ENCODE peak calls at places on chromosomes 3 and 15, in six cellular contexts. One of them, this sample, is unnamed.
A peak's percentile ranks its signal among the peaks of the same experiment; 100 is the strongest.

GRCh38 chr15:66099950-66100671 is 153.4 kb downstream of the MEGF11 start:
- DNase-seq in A549: no peak
- DNase-seq in activated effector memory CD4-positive, alpha-beta T cell treated with anti-CD3 and anti-CD28 coated beads, Interleukin-2, amount 50 U/mL, for 16 hours: no peak
- DNase-seq in GM23338: no peak
- DNase-seq in HTR-8/SVneo: no peak
- DNase-seq in astrocyte: no peak
- DNase-seq in this sample: no peak

GRCh38 chr15:31230630-31231485 is 95.8 kb upstream of the KLF13 start:
- DNase-seq in astrocyte: no peak
- DNase-seq in A549: no peak
- DNase-seq in HTR-8/SVneo: no peak
- DNase-seq in GM23338: no peak
- DNase-seq in activated effector memory CD4-positive, alpha-beta T cell treated with anti-CD3 and anti-CD28 coated beads, Interleukin-2, amount 50 U/mL, for 16 hours: no peak
- DNase-seq in this sample: no peak

GRCh38 chr15:67480741-67481140 is 40.2 kb upstream of the C15orf61 start:
- DNase-seq in activated effector memory CD4-positive, alpha-beta T cell treated with anti-CD3 and anti-CD28 coated beads, Interleukin-2, amount 50 U/mL, for 16 hours: no peak
- DNase-seq in astrocyte: no peak
- DNase-seq in A549: no peak
- DNase-seq in HTR-8/SVneo: no peak
- DNase-seq in GM23338: no peak
- DNase-seq in this sample: no peak

GRCh38 chr15:60546764-60547163 is 67.8 kb upstream of the ICE2 start:
- DNase-seq in A549: no peak
- DNase-seq in HTR-8/SVneo: no peak
- DNase-seq in GM23338: no peak
- DNase-seq in activated effector memory CD4-positive, alpha-beta T cell treated with anti-CD3 and anti-CD28 coated beads, Interleukin-2, amount 50 U/mL, for 16 hours: peak; percentile 74
- DNase-seq in astrocyte: no peak
- DNase-seq in this sample: no peak

GRCh38 chr3:86175051-86175536 is 815.9 kb downstream of the VGLL3 start:
- DNase-seq in A549: no peak
- DNase-seq in HTR-8/SVneo: no peak
- DNase-seq in activated effector memory CD4-positive, alpha-beta T cell treated with anti-CD3 and anti-CD28 coated beads, Interleukin-2, amount 50 U/mL, for 16 hours: no peak
- DNase-seq in GM23338: peak; percentile 52
- DNase-seq in astrocyte: peak; percentile 27
- DNase-seq in this sample: no peak

GRCh38 chr3:10816019-10816862 is at the start of gene SLC6A11:
- DNase-seq in HTR-8/SVneo: no peak
- DNase-seq in A549: no peak
- DNase-seq in astrocyte: no peak
- DNase-seq in GM23338: peak; percentile 70
- DNase-seq in activated effector memory CD4-positive, alpha-beta T cell treated with anti-CD3 and anti-CD28 coated beads, Interleukin-2, amount 50 U/mL, for 16 hours: no peak
- DNase-seq in this sample: no peak

GRCh38 chr15:56250626-56251025 is 6.9 kb upstream of the RFX7 start:
- DNase-seq in A549: no peak
- DNase-seq in HTR-8/SVneo: no peak
- DNase-seq in GM23338: no peak
- DNase-seq in astrocyte: no peak
- DNase-seq in activated effector memory CD4-positive, alpha-beta T cell treated with anti-CD3 and anti-CD28 coated beads, Interleukin-2, amount 50 U/mL, for 16 hours: no peak
- DNase-seq in this sample: no peak

GRCh38 chr3:117019082-117019713 is 309.6 kb downstream of the TUSC7 start:
- DNase-seq in activated effector memory CD4-positive, alpha-beta T cell treated with anti-CD3 and anti-CD28 coated beads, Interleukin-2, amount 50 U/mL, for 16 hours: no peak
- DNase-seq in A549: peak; percentile 14
- DNase-seq in astrocyte: peak; percentile 37
- DNase-seq in HTR-8/SVneo: peak; percentile 1
- DNase-seq in GM23338: peak; percentile 91
- DNase-seq in this sample: peak; percentile 45

GRCh38 chr3:13021934-13022265 is 51.3 kb downstream of the IQSEC1 start:
- DNase-seq in HTR-8/SVneo: no peak
- DNase-seq in activated effector memory CD4-positive, alpha-beta T cell treated with anti-CD3 and anti-CD28 coated beads, Interleukin-2, amount 50 U/mL, for 16 hours: no peak
- DNase-seq in astrocyte: no peak
- DNase-seq in GM23338: no peak
- DNase-seq in A549: no peak
- DNase-seq in this sample: no peak

GRCh38 chr3:185153170-185153733 is 392 bp upstream of the C3orf70 start:
- DNase-seq in A549: no peak
- DNase-seq in activated effector memory CD4-positive, alpha-beta T cell treated with anti-CD3 and anti-CD28 coated beads, Interleukin-2, amount 50 U/mL, for 16 hours: no peak
- DNase-seq in HTR-8/SVneo: no peak
- DNase-seq in astrocyte: no peak
- DNase-seq in GM23338: peak; percentile 80
- DNase-seq in this sample: no peak

GRCh38 chr15:61974759-61975158 is 85.5 kb downstream of the VPS13C start:
- DNase-seq in GM23338: no peak
- DNase-seq in astrocyte: no peak
- DNase-seq in HTR-8/SVneo: no peak
- DNase-seq in activated effector memory CD4-positive, alpha-beta T cell treated with anti-CD3 and anti-CD28 coated beads, Interleukin-2, amount 50 U/mL, for 16 hours: no peak
- DNase-seq in A549: no peak
- DNase-seq in this sample: peak; percentile 7

GRCh38 chr3:155443821-155444220 is 150.3 kb upstream of the STRIT1 start:
- DNase-seq in GM23338: no peak
- DNase-seq in astrocyte: no peak
- DNase-seq in HTR-8/SVneo: no peak
- DNase-seq in A549: no peak
- DNase-seq in activated effector memory CD4-positive, alpha-beta T cell treated with anti-CD3 and anti-CD28 coated beads, Interleukin-2, amount 50 U/mL, for 16 hours: no peak
- DNase-seq in this sample: no peak

GRCh38 chr15:62883938-62884479 is 158.5 kb upstream of the TPM1 start:
- DNase-seq in A549: no peak
- DNase-seq in activated effector memory CD4-positive, alpha-beta T cell treated with anti-CD3 and anti-CD28 coated beads, Interleukin-2, amount 50 U/mL, for 16 hours: no peak
- DNase-seq in astrocyte: peak; percentile 61
- DNase-seq in HTR-8/SVneo: no peak
- DNase-seq in GM23338: no peak
- DNase-seq in this sample: no peak

GRCh38 chr3:90015688-90016356 is 908.4 kb downstream of the EPHA3 start:
- DNase-seq in HTR-8/SVneo: peak; percentile 3
- DNase-seq in A549: no peak
- DNase-seq in astrocyte: peak; percentile 49
- DNase-seq in GM23338: no peak
- DNase-seq in activated effector memory CD4-positive, alpha-beta T cell treated with anti-CD3 and anti-CD28 coated beads, Interleukin-2, amount 50 U/mL, for 16 hours: no peak
- DNase-seq in this sample: no peak

GRCh38 chr3:172076212-172076611 is 36.8 kb downstream of the FNDC3B start:
- DNase-seq in A549: no peak
- DNase-seq in GM23338: no peak
- DNase-seq in HTR-8/SVneo: no peak
- DNase-seq in astrocyte: no peak
- DNase-seq in activated effector memory CD4-positive, alpha-beta T cell treated with anti-CD3 and anti-CD28 coated beads, Interleukin-2, amount 50 U/mL, for 16 hours: no peak
- DNase-seq in this sample: no peak

GRCh38 chr15:35437157-35437556 is 108.8 kb downstream of the DPH6 start:
- DNase-seq in HTR-8/SVneo: peak; percentile 5
- DNase-seq in astrocyte: no peak
- DNase-seq in A549: no peak
- DNase-seq in activated effector memory CD4-positive, alpha-beta T cell treated with anti-CD3 and anti-CD28 coated beads, Interleukin-2, amount 50 U/mL, for 16 hours: no peak
- DNase-seq in GM23338: peak; percentile 54
- DNase-seq in this sample: peak; percentile 41

GRCh38 chr3:149087208-149087607 is 875 bp upstream of the HLTF start:
- DNase-seq in astrocyte: no peak
- DNase-seq in HTR-8/SVneo: no peak
- DNase-seq in A549: no peak
- DNase-seq in activated effector memory CD4-positive, alpha-beta T cell treated with anti-CD3 and anti-CD28 coated beads, Interleukin-2, amount 50 U/mL, for 16 hours: no peak
- DNase-seq in GM23338: peak; percentile 15
- DNase-seq in this sample: no peak

GRCh38 chr3:55955891-55956477 is 468.9 kb upstream of the WNT5A start:
- DNase-seq in GM23338: no peak
- DNase-seq in HTR-8/SVneo: no peak
- DNase-seq in A549: no peak
- DNase-seq in activated effector memory CD4-positive, alpha-beta T cell treated with anti-CD3 and anti-CD28 coated beads, Interleukin-2, amount 50 U/mL, for 16 hours: no peak
- DNase-seq in astrocyte: no peak
- DNase-seq in this sample: no peak

GRCh38 chr3:185763347-185764010 is 61.4 kb downstream of the IGF2BP2 start:
- DNase-seq in astrocyte: no peak
- DNase-seq in activated effector memory CD4-positive, alpha-beta T cell treated with anti-CD3 and anti-CD28 coated beads, Interleukin-2, amount 50 U/mL, for 16 hours: no peak
- DNase-seq in GM23338: no peak
- DNase-seq in A549: no peak
- DNase-seq in HTR-8/SVneo: no peak
- DNase-seq in this sample: peak; percentile 59

GRCh38 chr15:75095594-75095993 is 72.2 kb downstream of the PPCDC start:
- DNase-seq in A549: no peak
- DNase-seq in GM23338: no peak
- DNase-seq in HTR-8/SVneo: no peak
- DNase-seq in astrocyte: no peak
- DNase-seq in activated effector memory CD4-positive, alpha-beta T cell treated with anti-CD3 and anti-CD28 coated beads, Interleukin-2, amount 50 U/mL, for 16 hours: no peak
- DNase-seq in this sample: no peak

GRCh38 chr3:146747928-146748327 is 142.8 kb upstream of the PLSCR5 start:
- DNase-seq in GM23338: peak; percentile 21
- DNase-seq in astrocyte: peak; percentile 16
- DNase-seq in A549: no peak
- DNase-seq in HTR-8/SVneo: peak; percentile 3
- DNase-seq in activated effector memory CD4-positive, alpha-beta T cell treated with anti-CD3 and anti-CD28 coated beads, Interleukin-2, amount 50 U/mL, for 16 hours: no peak
- DNase-seq in this sample: peak; percentile 47

GRCh38 chr3:17749281-17749680 is 6.8 kb upstream of the TBC1D5 start:
- DNase-seq in activated effector memory CD4-positive, alpha-beta T cell treated with anti-CD3 and anti-CD28 coated beads, Interleukin-2, amount 50 U/mL, for 16 hours: no peak
- DNase-seq in astrocyte: no peak
- DNase-seq in A549: no peak
- DNase-seq in HTR-8/SVneo: no peak
- DNase-seq in GM23338: no peak
- DNase-seq in this sample: no peak

GRCh38 chr3:120741837-120742197 is 499 bp downstream of the RABL3 start:
- DNase-seq in HTR-8/SVneo: no peak
- DNase-seq in A549: no peak
- DNase-seq in astrocyte: no peak
- DNase-seq in GM23338: no peak
- DNase-seq in activated effector memory CD4-positive, alpha-beta T cell treated with anti-CD3 and anti-CD28 coated beads, Interleukin-2, amount 50 U/mL, for 16 hours: no peak
- DNase-seq in this sample: no peak

GRCh38 chr15:62903437-62903836 is 139.1 kb upstream of the TPM1 start:
- DNase-seq in A549: no peak
- DNase-seq in HTR-8/SVneo: no peak
- DNase-seq in astrocyte: no peak
- DNase-seq in activated effector memory CD4-positive, alpha-beta T cell treated with anti-CD3 and anti-CD28 coated beads, Interleukin-2, amount 50 U/mL, for 16 hours: no peak
- DNase-seq in GM23338: no peak
- DNase-seq in this sample: no peak

GRCh38 chr15:52139599-52140462 is 27.3 kb upstream of the BCL2L10 start:
- DNase-seq in GM23338: peak; percentile 95
- DNase-seq in activated effector memory CD4-positive, alpha-beta T cell treated with anti-CD3 and anti-CD28 coated beads, Interleukin-2, amount 50 U/mL, for 16 hours: peak; percentile 88
- DNase-seq in A549: peak; percentile 92
- DNase-seq in HTR-8/SVneo: peak; percentile 69
- DNase-seq in astrocyte: peak; percentile 32
- DNase-seq in this sample: peak; percentile 80

GRCh38 chr3:62493116-62493801 is 119.9 kb upstream of the FEZF2 start:
- DNase-seq in astrocyte: no peak
- DNase-seq in HTR-8/SVneo: no peak
- DNase-seq in activated effector memory CD4-positive, alpha-beta T cell treated with anti-CD3 and anti-CD28 coated beads, Interleukin-2, amount 50 U/mL, for 16 hours: no peak
- DNase-seq in GM23338: peak; percentile 52
- DNase-seq in A549: no peak
- DNase-seq in this sample: no peak

GRCh38 chr3:168080499-168081170 is 15.1 kb downstream of the GOLIM4 start:
- DNase-seq in A549: no peak
- DNase-seq in activated effector memory CD4-positive, alpha-beta T cell treated with anti-CD3 and anti-CD28 coated beads, Interleukin-2, amount 50 U/mL, for 16 hours: no peak
- DNase-seq in HTR-8/SVneo: no peak
- DNase-seq in GM23338: no peak
- DNase-seq in astrocyte: no peak
- DNase-seq in this sample: no peak

GRCh38 chr15:41904487-41905359 is 10.9 kb upstream of the SPTBN5 start:
- DNase-seq in A549: peak; percentile 80
- DNase-seq in HTR-8/SVneo: peak; percentile 81
- DNase-seq in activated effector memory CD4-positive, alpha-beta T cell treated with anti-CD3 and anti-CD28 coated beads, Interleukin-2, amount 50 U/mL, for 16 hours: peak; percentile 88
- DNase-seq in astrocyte: no peak
- DNase-seq in GM23338: peak; percentile 82
- DNase-seq in this sample: peak; percentile 49

GRCh38 chr3:10330319-10330718 is 9.4 kb upstream of the SEC13 start:
- DNase-seq in astrocyte: no peak
- DNase-seq in activated effector memory CD4-positive, alpha-beta T cell treated with anti-CD3 and anti-CD28 coated beads, Interleukin-2, amount 50 U/mL, for 16 hours: no peak
- DNase-seq in HTR-8/SVneo: no peak
- DNase-seq in GM23338: no peak
- DNase-seq in A549: no peak
- DNase-seq in this sample: no peak

GRCh38 chr3:110577856-110578255 is 493.8 kb upstream of the NECTIN3 start:
- DNase-seq in HTR-8/SVneo: no peak
- DNase-seq in GM23338: no peak
- DNase-seq in activated effector memory CD4-positive, alpha-beta T cell treated with anti-CD3 and anti-CD28 coated beads, Interleukin-2, amount 50 U/mL, for 16 hours: no peak
- DNase-seq in A549: no peak
- DNase-seq in astrocyte: no peak
- DNase-seq in this sample: no peak

GRCh38 chr3:111872948-111873347 is 13.9 kb downstream of the PHLDB2 start:
- DNase-seq in astrocyte: no peak
- DNase-seq in GM23338: no peak
- DNase-seq in A549: no peak
- DNase-seq in activated effector memory CD4-positive, alpha-beta T cell treated with anti-CD3 and anti-CD28 coated beads, Interleukin-2, amount 50 U/mL, for 16 hours: no peak
- DNase-seq in HTR-8/SVneo: no peak
- DNase-seq in this sample: no peak

This sample was measured in dermis microvascular lymphatic vessel endothelial cell.